ENCODE peak calls at places on chromosomes 13 and 19, in eight cellular contexts. A is stimulated activated CD4-positive, alpha-beta T cell treated with anti-CD3 and anti-CD28 coated beads, Interleukin-2, amount 100 ng/mL, for 48 hours; K is heart right ventricle; B is tibial nerve; P is kidney glomerular epithelial cell; N is stimulated activated CD8-positive, alpha-beta memory T cell treated with anti-CD3 and anti-CD28 coated beads, Interleukin-15, amount 100 ng/mL, for 4 hours; H is left lung; G is EL. Q is an unnamed sample.

GRCh38 chr19:19186742-19187141 is 5.2 kb downstream of the BORCS8 start:
- DNase-seq in A (no peak), K (no peak), B (no peak), P (no peak), N (no peak), H (no peak), G (no peak), Q (no peak)

GRCh38 chr13:64471916-64472315 is 2758.2 kb downstream of the PCDH9 start:
- DNase-seq in A (no peak), K (no peak), B (no peak), P (peak), N (no peak), H (no peak), G (peak), Q (no peak)

GRCh38 chr19:38686530-38686888 is 39.1 kb downstream of the ACTN4 start:
- DNase-seq in A (no peak), K (no peak), B (no peak), P (no peak), N (no peak), H (no peak), G (no peak), Q (peak)

GRCh38 chr19:33124207-33125098 is 7.5 kb upstream of the WDR88 start:
- DNase-seq in A (no peak), K (no peak), B (no peak), P (no peak), N (no peak), H (peak), G (no peak), Q (no peak)

GRCh38 chr13:21576424-21576823 is 27.5 kb downstream of the MICU2 start:
- DNase-seq in A (no peak), K (no peak), B (no peak), P (no peak), N (no peak), H (no peak), G (peak), Q (no peak)

GRCh38 chr19:51145926-51146493 is 3.9 kb downstream of the SIGLEC7 start:
- DNase-seq in A (no peak), K (no peak), B (no peak), P (no peak), N (no peak), H (no peak), G (no peak), Q (no peak)

GRCh38 chr13:110173247-110173818 is 133.6 kb downstream of the COL4A1 start:
- DNase-seq in A (no peak), K (no peak), B (no peak), P (no peak), N (no peak), H (no peak), G (no peak), Q (no peak)

GRCh38 chr13:24617394-24618218 is 62.6 kb upstream of the ATP12A start:
- DNase-seq in A (no peak), K (no peak), B (no peak), P (no peak), N (no peak), H (no peak), G (no peak), Q (no peak)

GRCh38 chr19:57052102-57052501 is 67.7 kb upstream of the USP29 start:
- DNase-seq in A (no peak), K (no peak), B (no peak), P (no peak), N (no peak), H (no peak), G (no peak), Q (no peak)

GRCh38 chr13:91567485-91568207 is 169.2 kb downstream of the GPC5 start:
- DNase-seq in A (no peak), K (no peak), B (peak), P (no peak), N (no peak), H (no peak), G (no peak), Q (no peak)

GRCh38 chr13:50244913-50245574 is 229.8 kb downstream of the KCNRG start:
- DNase-seq in A (peak), K (no peak), B (no peak), P (peak), N (peak), H (no peak), G (peak), Q (no peak)

GRCh38 chr19:12194827-12195500 is 32.1 kb downstream of the ZNF136 start:
- DNase-seq in A (peak), K (peak), B (peak), P (no peak), N (peak), H (peak), G (no peak), Q (peak)

GRCh38 chr13:64688893-64689677 is 2541.1 kb downstream of the PCDH9 start:
- DNase-seq in A (no peak), K (no peak), B (no peak), P (no peak), N (no peak), H (no peak), G (peak), Q (no peak)

GRCh38 chr19:49771674-49772139 is 4.9 kb downstream of the AP2A1 start:
- DNase-seq in A (no peak), K (no peak), B (no peak), P (no peak), N (no peak), H (no peak), G (no peak), Q (no peak)

GRCh38 chr13:85582890-85583289 is 216.3 kb downstream of the SLITRK6 start:
- DNase-seq in A (no peak), K (no peak), B (no peak), P (no peak), N (no peak), H (no peak), G (peak), Q (no peak)

GRCh38 chr19:50723069-50723468 is at the start of gene CLEC11A:
- DNase-seq in A (no peak), K (peak), B (peak), P (no peak), N (no peak), H (no peak), G (peak), Q (no peak)

GRCh38 chr13:113182046-113182445 is 23.6 kb downstream of the PROZ start:
- DNase-seq in A (no peak), K (no peak), B (no peak), P (no peak), N (no peak), H (no peak), G (peak), Q (no peak)

GRCh38 chr19:29086182-29086581 is 126.8 kb downstream of the UQCRFS1 start:
- DNase-seq in A (no peak), K (no peak), B (no peak), P (no peak), N (no peak), H (no peak), G (no peak), Q (no peak)

GRCh38 chr19:30149300-30149699 is 207.3 kb downstream of the URI1 start:
- DNase-seq in A (no peak), K (no peak), B (no peak), P (no peak), N (no peak), H (no peak), G (no peak), Q (no peak)

GRCh38 chr13:42041017-42041683 is 7.3 kb upstream of the DGKH start:
- DNase-seq in A (peak), K (peak), B (peak), P (peak), N (no peak), H (peak), G (peak), Q (peak)

GRCh38 chr13:22148187-22148586 is 477.3 kb downstream of the FGF9 start:
- DNase-seq in A (no peak), K (no peak), B (no peak), P (no peak), N (no peak), H (no peak), G (no peak), Q (no peak)

GRCh38 chr13:24272452-24273161 is 36.8 kb upstream of the C1QTNF9 start:
- DNase-seq in A (no peak), K (peak), B (no peak), P (no peak), N (no peak), H (peak), G (no peak), Q (no peak)

GRCh38 chr13:46951516-46951915 is 54.7 kb upstream of the HTR2A start:
- DNase-seq in A (no peak), K (no peak), B (no peak), P (peak), N (no peak), H (no peak), G (peak), Q (no peak)

GRCh38 chr19:5691205-5691929 is 1.3 kb downstream of the RPL36 start:
- DNase-seq in A (peak), K (peak), B (peak), P (peak), N (peak), H (peak), G (peak), Q (peak)

GRCh38 chr13:29849731-29850212 is 645 bp downstream of the UBL3 start:
- DNase-seq in A (peak), K (peak), B (peak), P (peak), N (no peak), H (peak), G (peak), Q (peak)

GRCh38 chr19:39469036-39469435 is 11.6 kb upstream of the TIMM50 start:
- DNase-seq in A (no peak), K (no peak), B (no peak), P (no peak), N (no peak), H (peak), G (no peak), Q (no peak)

GRCh38 chr13:50334092-50334778 is 319.0 kb downstream of the KCNRG start:
- DNase-seq in A (no peak), K (no peak), B (no peak), P (no peak), N (no peak), H (no peak), G (no peak), Q (no peak)

GRCh38 chr13:44142911-44143665 is 230.5 kb upstream of the SERP2 start:
- DNase-seq in A (no peak), K (no peak), B (no peak), P (peak), N (no peak), H (no peak), G (peak), Q (no peak)

GRCh38 chr19:15330801-15331418 is 1.4 kb downstream of the BRD4 start:
- DNase-seq in A (no peak), K (no peak), B (no peak), P (peak), N (no peak), H (peak), G (peak), Q (no peak)

GRCh38 chr13:64158910-64159309 is 2743.3 kb upstream of the PCDH20 start:
- DNase-seq in A (no peak), K (no peak), B (no peak), P (no peak), N (no peak), H (no peak), G (peak), Q (no peak)

GRCh38 chr13:36858285-36858684 is 39.3 kb downstream of the RFXAP start:
- DNase-seq in A (no peak), K (no peak), B (peak), P (peak), N (no peak), H (no peak), G (peak), Q (no peak)

GRCh38 chr13:33547035-33547434 is 261.5 kb upstream of the STARD13 start:
- DNase-seq in A (no peak), K (no peak), B (no peak), P (no peak), N (no peak), H (no peak), G (no peak), Q (no peak)